ENCODE peak calls at places on chromosomes 12 and 14, in nine cellular contexts. One of them, this sample, is unnamed.

GRCh38 chr12:3119745-3120660 is 42.8 kb downstream of the TSPAN9 start:
- DNase-seq in Panc1: no peak
- DNase-seq in GM23338: no peak
- DNase-seq in A549: no peak
- DNase-seq in SK-N-SH: peak
- DNase-seq in GM12878: no peak
- DNase-seq in HCT116: no peak
- DNase-seq in HL-60: no peak
- DNase-seq in K562: no peak
- DNase-seq in this sample: no peak

GRCh38 chr12:50039151-50039835 is 14.0 kb upstream of the RACGAP1 start:
- DNase-seq in GM23338: peak
- DNase-seq in K562: peak
- DNase-seq in Panc1: peak
- DNase-seq in HL-60: peak
- DNase-seq in SK-N-SH: peak
- DNase-seq in GM12878: no peak
- DNase-seq in A549: peak
- DNase-seq in HCT116: peak
- DNase-seq in this sample: peak

GRCh38 chr14:75301666-75302325 is 23.2 kb downstream of the FOS start:
- DNase-seq in GM23338: no peak
- DNase-seq in Panc1: no peak
- DNase-seq in K562: peak
- DNase-seq in GM12878: no peak
- DNase-seq in A549: no peak
- DNase-seq in HCT116: no peak
- DNase-seq in HL-60: peak
- DNase-seq in SK-N-SH: no peak
- DNase-seq in this sample: no peak

GRCh38 chr14:78902010-78902623 is 731.9 kb downstream of the NRXN3 start:
- DNase-seq in GM23338: peak
- DNase-seq in HL-60: peak
- DNase-seq in SK-N-SH: peak
- DNase-seq in K562: peak
- DNase-seq in A549: no peak
- DNase-seq in HCT116: no peak
- DNase-seq in GM12878: no peak
- DNase-seq in Panc1: no peak
- DNase-seq in this sample: peak

GRCh38 chr12:3136641-3137267 is 59.6 kb downstream of the TSPAN9 start:
- DNase-seq in A549: no peak
- DNase-seq in GM12878: no peak
- DNase-seq in GM23338: no peak
- DNase-seq in HL-60: no peak
- DNase-seq in K562: no peak
- DNase-seq in Panc1: no peak
- DNase-seq in SK-N-SH: no peak
- DNase-seq in HCT116: no peak
- DNase-seq in this sample: no peak

GRCh38 chr12:113259499-113259953 is 38.3 kb downstream of the TPCN1 start:
- DNase-seq in GM12878: no peak
- DNase-seq in HL-60: no peak
- DNase-seq in HCT116: no peak
- DNase-seq in K562: no peak
- DNase-seq in A549: no peak
- DNase-seq in SK-N-SH: peak
- DNase-seq in Panc1: no peak
- DNase-seq in GM23338: peak
- DNase-seq in this sample: peak

GRCh38 chr12:103858953-103859601 is 18.0 kb upstream of the NT5DC3 start:
- DNase-seq in Panc1: peak
- DNase-seq in HCT116: peak
- DNase-seq in GM12878: no peak
- DNase-seq in HL-60: no peak
- DNase-seq in SK-N-SH: no peak
- DNase-seq in A549: peak
- DNase-seq in K562: no peak
- DNase-seq in GM23338: no peak
- DNase-seq in this sample: peak

GRCh38 chr14:71524321-71524982 is 407.8 kb upstream of the RGS6 start:
- DNase-seq in SK-N-SH: no peak
- DNase-seq in K562: no peak
- DNase-seq in HCT116: no peak
- DNase-seq in GM12878: peak
- DNase-seq in A549: no peak
- DNase-seq in Panc1: no peak
- DNase-seq in HL-60: no peak
- DNase-seq in GM23338: no peak
- DNase-seq in this sample: no peak

GRCh38 chr12:45076417-45077031 is 25.6 kb upstream of the DBX2 start:
- DNase-seq in K562: no peak
- DNase-seq in GM23338: peak
- DNase-seq in SK-N-SH: no peak
- DNase-seq in HCT116: no peak
- DNase-seq in Panc1: no peak
- DNase-seq in A549: no peak
- DNase-seq in HL-60: no peak
- DNase-seq in GM12878: no peak
- DNase-seq in this sample: no peak

GRCh38 chr12:130465626-130466025 is 127.9 kb downstream of the PIWIL1 start:
- DNase-seq in K562: no peak
- DNase-seq in Panc1: no peak
- DNase-seq in SK-N-SH: no peak
- DNase-seq in A549: no peak
- DNase-seq in GM12878: no peak
- DNase-seq in HCT116: no peak
- DNase-seq in HL-60: no peak
- DNase-seq in GM23338: no peak
- DNase-seq in this sample: no peak

GRCh38 chr14:34826661-34827060 is 48.5 kb downstream of the BAZ1A start:
- DNase-seq in GM23338: no peak
- DNase-seq in K562: no peak
- DNase-seq in A549: no peak
- DNase-seq in HL-60: no peak
- DNase-seq in HCT116: no peak
- DNase-seq in Panc1: no peak
- DNase-seq in SK-N-SH: no peak
- DNase-seq in GM12878: no peak
- DNase-seq in this sample: no peak

GRCh38 chr12:120225852-120226640 is 25.1 kb upstream of the RPLP0 start:
- DNase-seq in SK-N-SH: no peak
- DNase-seq in A549: no peak
- DNase-seq in GM12878: no peak
- DNase-seq in Panc1: no peak
- DNase-seq in GM23338: peak
- DNase-seq in HCT116: no peak
- DNase-seq in K562: peak
- DNase-seq in HL-60: peak
- DNase-seq in this sample: no peak

GRCh38 chr14:56172571-56172971 is 54.4 kb downstream of the PELI2 start:
- DNase-seq in GM12878: no peak
- DNase-seq in K562: no peak
- DNase-seq in Panc1: no peak
- DNase-seq in GM23338: no peak
- DNase-seq in SK-N-SH: no peak
- DNase-seq in HL-60: no peak
- DNase-seq in A549: no peak
- DNase-seq in HCT116: no peak
- DNase-seq in this sample: no peak
- TF ChIP-seq REST in GM12878: no peak
- TF ChIP-seq REST in K562: no peak
- TF ChIP-seq REST in Panc1: no peak
- TF ChIP-seq REST in GM23338: no peak
- TF ChIP-seq REST in SK-N-SH: no peak
- TF ChIP-seq REST in HL-60: no peak
- TF ChIP-seq REST in A549: no peak
- TF ChIP-seq REST in HCT116: no peak
- TF ChIP-seq REST in this sample: no peak

GRCh38 chr12:48899651-48900050 is 25.6 kb downstream of the FKBP11 start:
- DNase-seq in GM23338: no peak
- DNase-seq in GM12878: no peak
- DNase-seq in SK-N-SH: no peak
- DNase-seq in Panc1: no peak
- DNase-seq in K562: no peak
- DNase-seq in HL-60: no peak
- DNase-seq in A549: no peak
- DNase-seq in HCT116: no peak
- DNase-seq in this sample: no peak

GRCh38 chr12:48907243-48907642 is 18.0 kb downstream of the FKBP11 start:
- DNase-seq in SK-N-SH: no peak
- DNase-seq in K562: no peak
- DNase-seq in GM12878: no peak
- DNase-seq in GM23338: no peak
- DNase-seq in HL-60: no peak
- DNase-seq in Panc1: no peak
- DNase-seq in A549: no peak
- DNase-seq in HCT116: no peak
- DNase-seq in this sample: no peak

GRCh38 chr12:48903982-48904411 is 21.3 kb downstream of the FKBP11 start:
- DNase-seq in A549: peak
- DNase-seq in HL-60: peak
- DNase-seq in Panc1: no peak
- DNase-seq in K562: peak
- DNase-seq in GM23338: peak
- DNase-seq in GM12878: peak
- DNase-seq in HCT116: peak
- DNase-seq in SK-N-SH: peak
- DNase-seq in this sample: peak

GRCh38 chr12:48903363-48903981 is 21.8 kb downstream of the FKBP11 start:
- DNase-seq in GM23338: no peak
- DNase-seq in K562: no peak
- DNase-seq in HL-60: no peak
- DNase-seq in GM12878: no peak
- DNase-seq in SK-N-SH: no peak
- DNase-seq in Panc1: no peak
- DNase-seq in A549: no peak
- DNase-seq in HCT116: no peak
- DNase-seq in this sample: no peak

DNA sequence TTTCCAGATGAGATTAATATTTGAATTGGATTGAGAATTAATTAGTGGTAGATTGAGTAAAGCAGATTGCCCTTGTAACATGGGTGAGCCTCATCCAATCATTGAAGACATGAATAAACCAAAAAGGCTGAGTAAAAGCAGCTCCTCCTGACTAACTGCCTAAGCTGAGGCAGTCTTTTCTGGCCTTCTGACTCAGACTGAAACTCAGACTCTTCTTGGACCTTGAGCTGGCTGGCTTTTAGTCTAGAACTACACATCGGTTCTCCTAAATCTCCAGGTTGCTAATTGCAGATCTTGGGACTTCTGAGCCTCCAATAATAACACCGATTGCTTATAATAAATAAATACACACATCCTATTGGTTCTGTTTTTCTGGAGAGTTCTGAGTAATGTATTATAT is 24.0 kb downstream of the FKBP11 start:
- DNase-seq in GM23338: no peak
- DNase-seq in SK-N-SH: no peak
- DNase-seq in HL-60: no peak
- DNase-seq in A549: no peak
- DNase-seq in HCT116: no peak
- DNase-seq in K562: no peak
- DNase-seq in Panc1: no peak
- DNase-seq in GM12878: peak
- DNase-seq in this sample: no peak
- TF ChIP-seq REST in GM23338: no peak
- TF ChIP-seq REST in SK-N-SH: no peak
- TF ChIP-seq REST in HL-60: no peak
- TF ChIP-seq REST in A549: no peak
- TF ChIP-seq REST in HCT116: no peak
- TF ChIP-seq REST in K562: no peak
- TF ChIP-seq REST in Panc1: no peak
- TF ChIP-seq REST in GM12878: no peak
- TF ChIP-seq REST in this sample: no peak

DNA sequence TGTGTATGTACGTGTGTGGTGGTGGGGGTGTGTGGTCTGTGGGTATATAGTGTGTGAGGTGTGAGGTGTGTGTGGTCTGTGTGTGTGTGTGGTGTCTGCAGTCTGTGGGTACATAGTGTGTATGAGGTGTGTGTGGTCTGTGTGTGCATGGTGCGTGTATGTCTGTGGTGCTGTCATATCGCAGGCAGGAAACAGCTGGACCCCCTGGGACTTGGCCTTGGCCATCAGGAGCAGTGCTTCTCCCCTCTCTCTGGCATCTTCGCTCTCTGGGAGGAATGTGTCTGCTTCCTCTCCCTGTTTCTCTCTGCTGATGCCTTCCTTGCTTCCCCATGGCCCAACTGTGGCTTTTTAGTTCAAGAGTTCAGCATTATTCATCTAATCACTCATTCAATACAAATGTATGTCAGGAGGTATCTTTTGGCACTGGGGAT is 379.0 kb downstream of the FUT8 start:
- DNase-seq in SK-N-SH: peak
- DNase-seq in GM12878: peak
- DNase-seq in Panc1: no peak
- DNase-seq in GM23338: no peak
- DNase-seq in A549: no peak
- DNase-seq in HCT116: no peak
- DNase-seq in HL-60: no peak
- DNase-seq in K562: peak
- DNase-seq in this sample: no peak
- TF ChIP-seq REST in SK-N-SH: no peak
- TF ChIP-seq REST in GM12878: no peak
- TF ChIP-seq REST in Panc1: no peak
- TF ChIP-seq REST in GM23338: no peak
- TF ChIP-seq REST in A549: no peak
- TF ChIP-seq REST in HCT116: no peak
- TF ChIP-seq REST in HL-60: no peak
- TF ChIP-seq REST in K562: no peak
- TF ChIP-seq REST in this sample: no peak

GRCh38 chr14:100271247-100271939 is 32.4 kb downstream of the YY1 start:
- DNase-seq in K562: no peak
- DNase-seq in HCT116: no peak
- DNase-seq in A549: no peak
- DNase-seq in SK-N-SH: no peak
- DNase-seq in HL-60: no peak
- DNase-seq in Panc1: no peak
- DNase-seq in GM12878: no peak
- DNase-seq in GM23338: peak
- DNase-seq in this sample: peak
- TF ChIP-seq REST in K562: no peak
- TF ChIP-seq REST in HCT116: no peak
- TF ChIP-seq REST in A549: no peak
- TF ChIP-seq REST in SK-N-SH: no peak
- TF ChIP-seq REST in HL-60: no peak
- TF ChIP-seq REST in Panc1: no peak
- TF ChIP-seq REST in GM12878: no peak
- TF ChIP-seq REST in GM23338: no peak
- TF ChIP-seq REST in this sample: no peak

GRCh38 chr12:53045646-53046045 is 4.2 kb upstream of the TNS2 start:
- DNase-seq in SK-N-SH: no peak
- DNase-seq in GM12878: no peak
- DNase-seq in GM23338: no peak
- DNase-seq in A549: no peak
- DNase-seq in K562: no peak
- DNase-seq in HL-60: no peak
- DNase-seq in Panc1: no peak
- DNase-seq in HCT116: no peak
- DNase-seq in this sample: no peak
- TF ChIP-seq REST in SK-N-SH: no peak
- TF ChIP-seq REST in GM12878: no peak
- TF ChIP-seq REST in GM23338: no peak
- TF ChIP-seq REST in A549: no peak
- TF ChIP-seq REST in K562: no peak
- TF ChIP-seq REST in HL-60: no peak
- TF ChIP-seq REST in Panc1: no peak
- TF ChIP-seq REST in HCT116: no peak
- TF ChIP-seq REST in this sample: no peak